ENCODE peak calls at places on chromosomes 3 and 15, in four cellular contexts. One of them, this sample, is unnamed. For H3K4me1, the result is how much of the 10 kb centered on the place peaks cover.

GRCh38 chr3:98732239-98733054 is 30.7 kb upstream of the ST3GAL6 start:
- DNase-seq in esophagus muscularis mucosa: no peak
- DNase-seq in stomach: peak
- DNase-seq in A549: peak
- DNase-seq in this sample: peak

GRCh38 chr3:98209244-98209643 is 42.7 kb downstream of the OR5H15 start:
- DNase-seq in esophagus muscularis mucosa: no peak
- DNase-seq in stomach: no peak
- DNase-seq in A549: no peak
- DNase-seq in this sample: no peak

GRCh38 chr3:67781218-67781617 is 126.8 kb upstream of the SUCLG2 start:
- DNase-seq in esophagus muscularis mucosa: no peak
- DNase-seq in stomach: no peak
- DNase-seq in A549: no peak
- DNase-seq in this sample: no peak

GRCh38 chr15:63339006-63339766 is 42.5 kb downstream of the CA12 start:
- DNase-seq in esophagus muscularis mucosa: no peak
- DNase-seq in stomach: no peak
- DNase-seq in A549: no peak
- DNase-seq in this sample: no peak

GRCh38 chr3:44058022-44058867 is 183.4 kb upstream of the TOPAZ1 start:
- DNase-seq in esophagus muscularis mucosa: no peak
- DNase-seq in stomach: no peak
- DNase-seq in A549: no peak
- DNase-seq in this sample: no peak

GRCh38 chr3:71130516-71131384 is 452.8 kb downstream of the FOXP1 start:
- DNase-seq in esophagus muscularis mucosa: peak
- DNase-seq in stomach: peak
- DNase-seq in A549: no peak
- DNase-seq in this sample: peak

GRCh38 chr3:82643948-82644347 is 882.5 kb upstream of the GBE1 start:
- DNase-seq in esophagus muscularis mucosa: no peak
- DNase-seq in stomach: no peak
- DNase-seq in A549: no peak
- DNase-seq in this sample: peak

GRCh38 chr15:32867313-32867626 is 149.5 kb downstream of the GREM1 start:
- DNase-seq in esophagus muscularis mucosa: no peak
- DNase-seq in stomach: no peak
- DNase-seq in A549: peak
- DNase-seq in this sample: no peak

GRCh38 chr3:136994772-136995516 is 37.2 kb downstream of the IL20RB start:
- DNase-seq in esophagus muscularis mucosa: peak
- DNase-seq in stomach: peak
- DNase-seq in A549: no peak
- DNase-seq in this sample: peak

GRCh38 chr15:67850995-67851535 is 11.2 kb upstream of the RNU6-1 start:
- DNase-seq in esophagus muscularis mucosa: no peak
- DNase-seq in stomach: no peak
- DNase-seq in A549: no peak
- DNase-seq in this sample: no peak

GRCh38 chr3:23752126-23752525 is 53.6 kb upstream of the UBE2E1 start:
- DNase-seq in esophagus muscularis mucosa: no peak
- DNase-seq in stomach: no peak
- DNase-seq in A549: no peak
- DNase-seq in this sample: no peak

GRCh38 chr15:41801850-41802455 is 25.9 kb upstream of the JMJD7 start:
- DNase-seq in esophagus muscularis mucosa: no peak
- DNase-seq in stomach: no peak
- DNase-seq in A549: no peak
- DNase-seq in this sample: no peak

GRCh38 chr3:52810923-52811322 is 16.3 kb downstream of the ITIH3 start:
- DNase-seq in esophagus muscularis mucosa: no peak
- DNase-seq in stomach: no peak
- DNase-seq in A549: no peak
- DNase-seq in this sample: no peak

GRCh38 chr3:52811452-52812011 is 16.9 kb downstream of the ITIH3 start:
- DNase-seq in esophagus muscularis mucosa: no peak
- DNase-seq in stomach: no peak
- DNase-seq in A549: no peak
- DNase-seq in this sample: no peak

GRCh38 chr3:52816654-52817053 is 13.8 kb downstream of the ITIH4 start:
- DNase-seq in esophagus muscularis mucosa: no peak
- DNase-seq in stomach: no peak
- DNase-seq in A549: no peak
- DNase-seq in this sample: no peak

GRCh38 chr3:52817221-52817620 is 13.3 kb downstream of the ITIH4 start:
- DNase-seq in esophagus muscularis mucosa: no peak
- DNase-seq in stomach: no peak
- DNase-seq in A549: no peak
- DNase-seq in this sample: no peak

GRCh38 chr3:52813810-52814209 is 16.7 kb downstream of the ITIH4 start:
- DNase-seq in esophagus muscularis mucosa: no peak
- DNase-seq in stomach: no peak
- DNase-seq in A549: no peak
- DNase-seq in this sample: no peak
- TF ChIP-seq POLR2A in esophagus muscularis mucosa: no peak
- TF ChIP-seq POLR2A in stomach: no peak
- TF ChIP-seq POLR2A in A549: no peak
- TF ChIP-seq POLR2A in this sample: no peak

DNA sequence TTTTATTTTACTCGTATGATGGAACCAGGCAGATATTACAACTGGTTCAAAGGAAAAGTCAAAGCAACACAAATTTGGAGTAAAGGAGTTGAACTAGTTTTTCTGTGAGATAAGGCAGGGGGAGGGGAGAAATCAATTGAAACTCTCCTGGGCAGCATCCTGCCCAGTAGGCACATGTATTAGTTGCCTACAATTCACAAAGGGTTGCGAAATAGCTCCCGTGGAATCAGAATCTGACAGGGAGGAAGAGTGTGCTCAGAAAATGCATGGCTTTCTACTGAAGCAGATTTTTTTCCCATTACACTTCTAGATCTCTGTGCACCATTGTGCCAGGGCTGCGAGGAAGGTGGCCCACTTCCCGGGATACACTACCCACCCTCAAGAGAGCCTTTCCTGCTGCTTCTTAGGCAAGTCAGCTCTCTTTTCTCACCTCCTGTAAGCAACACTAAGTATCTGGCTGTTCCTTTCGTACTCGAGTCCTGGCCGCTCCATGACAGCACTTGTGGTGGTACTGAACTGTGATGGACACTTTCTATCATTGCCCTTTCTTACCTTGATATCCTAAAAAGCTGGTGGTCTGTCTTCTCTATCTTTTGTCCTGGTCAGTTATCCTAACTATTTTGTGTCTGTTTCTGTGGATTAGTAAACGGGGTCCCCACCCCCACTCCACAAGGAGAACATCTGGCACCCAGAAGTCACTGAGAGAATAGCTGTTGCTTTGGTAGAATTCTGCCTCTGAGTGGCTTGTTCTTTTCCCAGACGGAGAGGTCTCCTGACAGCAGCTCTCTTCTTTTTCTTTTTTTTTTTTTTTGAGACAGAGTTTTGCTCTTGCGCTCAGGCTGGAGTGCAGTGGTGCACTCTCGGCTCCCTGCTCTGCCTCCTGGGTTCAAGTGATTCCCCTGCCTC is 74.8 kb downstream of the RPL39L start:
- DNase-seq in esophagus muscularis mucosa: peak
- DNase-seq in stomach: no peak
- DNase-seq in A549: no peak
- DNase-seq in this sample: no peak
- H3K4me1 ChIP-seq in esophagus muscularis mucosa: under half
- H3K4me1 ChIP-seq in stomach: under half
- H3K4me1 ChIP-seq in A549: under half
- H3K4me1 ChIP-seq in this sample: under half

GRCh38 chr15:52805351-52806283 is 15.5 kb upstream of the ONECUT1 start:
- DNase-seq in esophagus muscularis mucosa: no peak
- DNase-seq in stomach: no peak
- DNase-seq in A549: no peak
- DNase-seq in this sample: peak
- TF ChIP-seq POLR2A in esophagus muscularis mucosa: no peak
- TF ChIP-seq POLR2A in stomach: no peak
- TF ChIP-seq POLR2A in A549: no peak
- TF ChIP-seq POLR2A in this sample: no peak

DNA sequence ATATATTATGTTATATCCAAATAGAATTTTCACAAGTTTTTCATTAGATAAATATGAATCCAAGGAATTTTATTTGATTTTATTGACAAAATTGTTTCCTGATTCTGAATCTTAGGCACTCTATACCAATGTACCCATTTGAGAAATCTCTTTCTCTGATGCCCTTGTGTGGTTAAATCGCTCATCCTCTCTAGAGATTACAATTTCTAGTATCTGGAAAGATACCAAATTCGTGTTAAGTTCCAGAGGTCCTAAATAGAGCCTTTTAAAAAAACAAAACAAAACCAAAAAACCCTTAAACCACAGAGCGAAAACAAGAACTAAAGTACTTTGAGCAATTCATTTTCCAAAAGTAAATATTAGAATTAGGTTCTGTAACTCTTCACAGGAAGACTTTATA is 20.0 kb downstream of the SATB1 start:
- DNase-seq in esophagus muscularis mucosa: no peak
- DNase-seq in stomach: no peak
- DNase-seq in A549: no peak
- DNase-seq in this sample: no peak
- H3K4me1 ChIP-seq in esophagus muscularis mucosa: under half
- H3K4me1 ChIP-seq in stomach: under half
- H3K4me1 ChIP-seq in A549: under half
- H3K4me1 ChIP-seq in this sample: under half

GRCh38 chr3:55524565-55525244 is 37.6 kb upstream of the WNT5A start:
- DNase-seq in esophagus muscularis mucosa: no peak
- DNase-seq in stomach: no peak
- DNase-seq in A549: no peak
- DNase-seq in this sample: no peak
- TF ChIP-seq POLR2A in esophagus muscularis mucosa: no peak
- TF ChIP-seq POLR2A in stomach: no peak
- TF ChIP-seq POLR2A in A549: no peak
- TF ChIP-seq POLR2A in this sample: no peak

This sample was measured in testis.